ENCODE peak calls at places on chromosome 5, in nine cellular contexts. One of them, this sample, is unnamed.

GRCh38 chr5:150311015-150311692 is 8.4 kb upstream of the ARSI start:
- DNase-seq in psoas muscle: no peak
- DNase-seq in retinal pigment epithelial cell: no peak
- DNase-seq in A549: no peak
- DNase-seq in RWPE2: no peak
- DNase-seq in fibroblast of mammary gland: no peak
- DNase-seq in dorsolateral prefrontal cortex: no peak
- DNase-seq in astrocyte of the spinal cord: no peak
- DNase-seq in heart left ventricle: no peak
- DNase-seq in this sample: no peak

GRCh38 chr5:59241564-59241963 is 652.0 kb downstream of the PDE4D start:
- DNase-seq in psoas muscle: no peak
- DNase-seq in retinal pigment epithelial cell: no peak
- DNase-seq in A549: no peak
- DNase-seq in RWPE2: no peak
- DNase-seq in fibroblast of mammary gland: no peak
- DNase-seq in dorsolateral prefrontal cortex: no peak
- DNase-seq in astrocyte of the spinal cord: no peak
- DNase-seq in heart left ventricle: no peak
- DNase-seq in this sample: no peak

GRCh38 chr5:33324667-33325307 is 116.0 kb upstream of the TARS1 start:
- DNase-seq in psoas muscle: no peak
- DNase-seq in retinal pigment epithelial cell: no peak
- DNase-seq in A549: no peak
- DNase-seq in RWPE2: no peak
- DNase-seq in fibroblast of mammary gland: no peak
- DNase-seq in dorsolateral prefrontal cortex: no peak
- DNase-seq in astrocyte of the spinal cord: no peak
- DNase-seq in heart left ventricle: no peak
- DNase-seq in this sample: no peak

GRCh38 chr5:66122379-66123034 is 21.6 kb upstream of the SREK1 start:
- DNase-seq in psoas muscle: no peak
- DNase-seq in retinal pigment epithelial cell: no peak
- DNase-seq in A549: no peak
- DNase-seq in RWPE2: no peak
- DNase-seq in fibroblast of mammary gland: peak
- DNase-seq in dorsolateral prefrontal cortex: no peak
- DNase-seq in astrocyte of the spinal cord: no peak
- DNase-seq in heart left ventricle: no peak
- DNase-seq in this sample: no peak

GRCh38 chr5:55650391-55650790 is 61.7 kb downstream of the SLC38A9 start:
- DNase-seq in psoas muscle: no peak
- DNase-seq in retinal pigment epithelial cell: peak
- DNase-seq in A549: no peak
- DNase-seq in RWPE2: no peak
- DNase-seq in fibroblast of mammary gland: peak
- DNase-seq in dorsolateral prefrontal cortex: no peak
- DNase-seq in astrocyte of the spinal cord: peak
- DNase-seq in heart left ventricle: no peak
- DNase-seq in this sample: no peak

GRCh38 chr5:68962632-68963484 is 131.0 kb upstream of the SLC30A5 start:
- DNase-seq in psoas muscle: peak
- DNase-seq in retinal pigment epithelial cell: peak
- DNase-seq in A549: peak
- DNase-seq in RWPE2: no peak
- DNase-seq in fibroblast of mammary gland: peak
- DNase-seq in dorsolateral prefrontal cortex: peak
- DNase-seq in astrocyte of the spinal cord: peak
- DNase-seq in heart left ventricle: peak
- DNase-seq in this sample: peak

GRCh38 chr5:132678735-132679134 is 4.9 kb downstream of the IL4 start:
- DNase-seq in psoas muscle: no peak
- DNase-seq in retinal pigment epithelial cell: no peak
- DNase-seq in A549: no peak
- DNase-seq in RWPE2: no peak
- DNase-seq in fibroblast of mammary gland: no peak
- DNase-seq in dorsolateral prefrontal cortex: no peak
- DNase-seq in astrocyte of the spinal cord: no peak
- DNase-seq in heart left ventricle: no peak
- DNase-seq in this sample: no peak

GRCh38 chr5:40736103-40736875 is 19.5 kb downstream of the TTC33 start:
- DNase-seq in psoas muscle: no peak
- DNase-seq in retinal pigment epithelial cell: no peak
- DNase-seq in A549: peak
- DNase-seq in RWPE2: no peak
- DNase-seq in fibroblast of mammary gland: peak
- DNase-seq in dorsolateral prefrontal cortex: no peak
- DNase-seq in astrocyte of the spinal cord: peak
- DNase-seq in heart left ventricle: no peak
- DNase-seq in this sample: no peak

GRCh38 chr5:119328753-119329602 is 26.8 kb upstream of the TNFAIP8 start:
- DNase-seq in psoas muscle: no peak
- DNase-seq in retinal pigment epithelial cell: no peak
- DNase-seq in A549: no peak
- DNase-seq in RWPE2: no peak
- DNase-seq in fibroblast of mammary gland: peak
- DNase-seq in dorsolateral prefrontal cortex: no peak
- DNase-seq in astrocyte of the spinal cord: peak
- DNase-seq in heart left ventricle: no peak
- DNase-seq in this sample: no peak

GRCh38 chr5:110623875-110624274 is 102.6 kb downstream of the TMEM232 start:
- DNase-seq in psoas muscle: no peak
- DNase-seq in retinal pigment epithelial cell: peak
- DNase-seq in A549: no peak
- DNase-seq in RWPE2: no peak
- DNase-seq in fibroblast of mammary gland: no peak
- DNase-seq in dorsolateral prefrontal cortex: no peak
- DNase-seq in astrocyte of the spinal cord: peak
- DNase-seq in heart left ventricle: no peak
- DNase-seq in this sample: no peak

GRCh38 chr5:107515521-107515920 is 155.2 kb downstream of the EFNA5 start:
- DNase-seq in psoas muscle: no peak
- DNase-seq in retinal pigment epithelial cell: no peak
- DNase-seq in A549: no peak
- DNase-seq in RWPE2: no peak
- DNase-seq in fibroblast of mammary gland: no peak
- DNase-seq in dorsolateral prefrontal cortex: no peak
- DNase-seq in astrocyte of the spinal cord: no peak
- DNase-seq in heart left ventricle: no peak
- DNase-seq in this sample: no peak

GRCh38 chr5:89628876-89629635 is 746.1 kb upstream of the MEF2C start:
- DNase-seq in psoas muscle: no peak
- DNase-seq in retinal pigment epithelial cell: no peak
- DNase-seq in A549: no peak
- DNase-seq in RWPE2: no peak
- DNase-seq in fibroblast of mammary gland: no peak
- DNase-seq in dorsolateral prefrontal cortex: no peak
- DNase-seq in astrocyte of the spinal cord: no peak
- DNase-seq in heart left ventricle: no peak
- DNase-seq in this sample: no peak

GRCh38 chr5:17817946-17818345 is 183.7 kb downstream of the TAF11L14 start:
- DNase-seq in psoas muscle: no peak
- DNase-seq in retinal pigment epithelial cell: no peak
- DNase-seq in A549: no peak
- DNase-seq in RWPE2: no peak
- DNase-seq in fibroblast of mammary gland: no peak
- DNase-seq in dorsolateral prefrontal cortex: no peak
- DNase-seq in astrocyte of the spinal cord: peak
- DNase-seq in heart left ventricle: no peak
- DNase-seq in this sample: no peak

GRCh38 chr5:83595217-83595616 is 123.7 kb downstream of the VCAN start:
- DNase-seq in psoas muscle: no peak
- DNase-seq in retinal pigment epithelial cell: no peak
- DNase-seq in A549: no peak
- DNase-seq in RWPE2: no peak
- DNase-seq in fibroblast of mammary gland: peak
- DNase-seq in dorsolateral prefrontal cortex: no peak
- DNase-seq in astrocyte of the spinal cord: no peak
- DNase-seq in heart left ventricle: no peak
- DNase-seq in this sample: no peak
- TF ChIP-seq CTCF in psoas muscle: no peak
- TF ChIP-seq CTCF in retinal pigment epithelial cell: peak
- TF ChIP-seq CTCF in A549: no peak
- TF ChIP-seq CTCF in RWPE2: peak
- TF ChIP-seq CTCF in fibroblast of mammary gland: peak
- TF ChIP-seq CTCF in dorsolateral prefrontal cortex: no peak
- TF ChIP-seq CTCF in astrocyte of the spinal cord: peak
- TF ChIP-seq CTCF in heart left ventricle: no peak
- TF ChIP-seq CTCF in this sample: no peak

GRCh38 chr5:157026789-157027424 is 32.0 kb downstream of the HAVCR1 start:
- DNase-seq in psoas muscle: no peak
- DNase-seq in retinal pigment epithelial cell: no peak
- DNase-seq in A549: peak
- DNase-seq in RWPE2: no peak
- DNase-seq in fibroblast of mammary gland: peak
- DNase-seq in dorsolateral prefrontal cortex: no peak
- DNase-seq in astrocyte of the spinal cord: no peak
- DNase-seq in heart left ventricle: no peak
- DNase-seq in this sample: no peak
- TF ChIP-seq CTCF in psoas muscle: no peak
- TF ChIP-seq CTCF in retinal pigment epithelial cell: peak
- TF ChIP-seq CTCF in A549: peak
- TF ChIP-seq CTCF in RWPE2: peak
- TF ChIP-seq CTCF in fibroblast of mammary gland: peak
- TF ChIP-seq CTCF in dorsolateral prefrontal cortex: peak
- TF ChIP-seq CTCF in astrocyte of the spinal cord: peak
- TF ChIP-seq CTCF in heart left ventricle: peak
- TF ChIP-seq CTCF in this sample: no peak

DNA sequence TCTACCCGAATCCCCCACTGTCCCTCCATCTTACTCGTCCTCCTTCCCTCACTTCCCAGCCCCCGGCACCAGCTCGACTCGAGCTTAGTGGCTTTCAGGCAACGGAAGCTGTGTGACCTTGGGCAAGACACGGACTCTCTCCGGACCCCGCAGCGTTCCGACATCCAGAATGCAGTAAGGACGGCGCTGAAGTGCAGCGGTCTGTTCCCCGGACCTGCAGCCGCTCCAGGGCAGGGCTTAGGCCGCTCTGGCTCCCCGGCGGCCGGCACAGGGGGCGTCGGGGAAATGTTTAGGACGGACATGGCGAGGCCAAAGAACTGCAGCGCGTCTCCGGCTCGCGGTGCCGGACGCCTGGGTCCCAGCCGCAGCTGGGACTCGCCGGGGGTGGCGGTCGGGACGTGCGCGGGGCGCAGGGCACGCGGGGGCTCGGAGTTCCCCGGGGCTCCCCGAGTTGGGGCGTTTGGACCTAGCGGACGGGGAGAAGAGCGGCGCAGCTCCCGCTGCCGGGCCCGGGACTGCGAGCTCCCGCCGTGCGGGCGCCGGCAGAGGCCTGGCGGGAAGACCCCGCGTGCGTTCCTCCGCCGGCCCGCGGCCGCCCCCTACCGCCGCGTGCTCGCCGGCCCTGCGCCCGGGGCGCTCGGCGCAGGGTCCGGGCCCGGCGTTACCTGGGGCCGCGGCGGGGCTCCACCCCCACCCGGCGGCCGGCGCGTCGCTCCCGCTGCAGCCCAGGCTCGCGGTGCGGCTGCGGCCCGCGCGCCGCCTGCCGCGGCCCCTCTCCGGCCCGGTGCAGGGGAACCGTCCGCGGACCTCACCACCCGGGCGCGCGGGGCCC is 5.6 kb upstream of the RNF44 start:
- DNase-seq in psoas muscle: no peak
- DNase-seq in retinal pigment epithelial cell: no peak
- DNase-seq in A549: peak
- DNase-seq in RWPE2: no peak
- DNase-seq in fibroblast of mammary gland: no peak
- DNase-seq in dorsolateral prefrontal cortex: no peak
- DNase-seq in astrocyte of the spinal cord: no peak
- DNase-seq in heart left ventricle: no peak
- DNase-seq in this sample: no peak
- TF ChIP-seq CTCF in psoas muscle: peak
- TF ChIP-seq CTCF in retinal pigment epithelial cell: no peak
- TF ChIP-seq CTCF in A549: peak
- TF ChIP-seq CTCF in RWPE2: peak
- TF ChIP-seq CTCF in fibroblast of mammary gland: no peak
- TF ChIP-seq CTCF in dorsolateral prefrontal cortex: no peak
- TF ChIP-seq CTCF in astrocyte of the spinal cord: no peak
- TF ChIP-seq CTCF in heart left ventricle: peak
- TF ChIP-seq CTCF in this sample: no peak

GRCh38 chr5:10592598-10592997 is 28.7 kb downstream of the ANKRD33B start:
- DNase-seq in psoas muscle: no peak
- DNase-seq in retinal pigment epithelial cell: no peak
- DNase-seq in A549: no peak
- DNase-seq in RWPE2: no peak
- DNase-seq in fibroblast of mammary gland: no peak
- DNase-seq in dorsolateral prefrontal cortex: no peak
- DNase-seq in astrocyte of the spinal cord: no peak
- DNase-seq in heart left ventricle: no peak
- DNase-seq in this sample: no peak

GRCh38 chr5:10595305-10595677 is 31.4 kb downstream of the ANKRD33B start:
- DNase-seq in psoas muscle: no peak
- DNase-seq in retinal pigment epithelial cell: no peak
- DNase-seq in A549: no peak
- DNase-seq in RWPE2: no peak
- DNase-seq in fibroblast of mammary gland: peak
- DNase-seq in dorsolateral prefrontal cortex: no peak
- DNase-seq in astrocyte of the spinal cord: no peak
- DNase-seq in heart left ventricle: no peak
- DNase-seq in this sample: no peak

GRCh38 chr5:10594591-10595210 is 30.8 kb downstream of the ANKRD33B start:
- DNase-seq in psoas muscle: no peak
- DNase-seq in retinal pigment epithelial cell: no peak
- DNase-seq in A549: no peak
- DNase-seq in RWPE2: no peak
- DNase-seq in fibroblast of mammary gland: peak
- DNase-seq in dorsolateral prefrontal cortex: no peak
- DNase-seq in astrocyte of the spinal cord: peak
- DNase-seq in heart left ventricle: no peak
- DNase-seq in this sample: no peak

GRCh38 chr5:10591946-10592345 is 28.1 kb downstream of the ANKRD33B start:
- DNase-seq in psoas muscle: no peak
- DNase-seq in retinal pigment epithelial cell: no peak
- DNase-seq in A549: no peak
- DNase-seq in RWPE2: no peak
- DNase-seq in fibroblast of mammary gland: peak
- DNase-seq in dorsolateral prefrontal cortex: no peak
- DNase-seq in astrocyte of the spinal cord: no peak
- DNase-seq in heart left ventricle: no peak
- DNase-seq in this sample: no peak

DNA sequence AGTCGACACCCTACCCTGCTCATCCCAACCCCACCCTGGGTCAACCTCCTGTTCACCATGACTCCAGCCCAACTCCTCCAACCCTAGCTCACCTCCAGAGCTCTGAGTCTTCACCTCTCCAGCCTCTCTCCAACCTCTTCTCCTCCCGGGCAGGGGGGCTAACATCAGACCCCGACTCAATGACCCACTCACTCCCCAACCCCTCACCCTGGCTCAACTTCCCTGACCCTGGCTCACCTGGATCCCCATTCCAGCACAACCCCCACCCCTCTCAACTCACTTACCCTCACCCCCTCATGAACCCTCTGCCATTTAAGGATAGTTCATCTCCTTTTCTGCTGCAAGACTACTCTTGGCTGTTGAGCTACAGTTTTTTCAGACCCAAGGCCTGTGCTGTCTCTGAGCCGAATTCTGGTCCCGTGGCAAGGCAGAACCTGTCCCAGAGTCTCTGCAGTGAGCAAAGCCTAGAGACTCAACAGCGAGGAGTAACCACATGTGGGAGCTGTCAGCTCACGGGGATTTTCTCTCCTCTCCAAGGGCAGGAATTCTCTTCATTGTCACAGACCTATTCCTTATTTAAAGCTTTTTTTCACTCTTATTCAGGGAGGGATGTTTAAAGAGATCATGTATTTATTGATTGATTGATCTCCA is 29.8 kb downstream of the ANKRD33B start:
- DNase-seq in psoas muscle: no peak
- DNase-seq in retinal pigment epithelial cell: no peak
- DNase-seq in A549: no peak
- DNase-seq in RWPE2: no peak
- DNase-seq in fibroblast of mammary gland: no peak
- DNase-seq in dorsolateral prefrontal cortex: no peak
- DNase-seq in astrocyte of the spinal cord: no peak
- DNase-seq in heart left ventricle: no peak
- DNase-seq in this sample: no peak
- TF ChIP-seq CTCF in psoas muscle: no peak
- TF ChIP-seq CTCF in retinal pigment epithelial cell: no peak
- TF ChIP-seq CTCF in A549: no peak
- TF ChIP-seq CTCF in RWPE2: no peak
- TF ChIP-seq CTCF in fibroblast of mammary gland: no peak
- TF ChIP-seq CTCF in dorsolateral prefrontal cortex: no peak
- TF ChIP-seq CTCF in astrocyte of the spinal cord: no peak
- TF ChIP-seq CTCF in heart left ventricle: no peak
- TF ChIP-seq CTCF in this sample: no peak